ENCODE peak calls at places on chromosomes 13 and 19, in six cellular contexts. One of them, this sample, is unnamed.

GRCh38 chr19:2791440-2791839 is 6.1 kb downstream of the THOP1 start:
- DNase-seq in effector CD4-positive, alpha-beta T cell: no peak
- DNase-seq in dermis blood vessel endothelial cell: no peak
- DNase-seq in naive thymus-derived CD8-positive, alpha-beta T cell: no peak
- DNase-seq in neural crest cell: no peak
- DNase-seq in fibroblast of lung: no peak
- DNase-seq in this sample: no peak

GRCh38 chr13:111031531-111031961 is 83.6 kb upstream of the ARHGEF7 start:
- DNase-seq in dermis blood vessel endothelial cell: peak
- DNase-seq in effector CD4-positive, alpha-beta T cell: no peak
- DNase-seq in neural crest cell: no peak
- DNase-seq in fibroblast of lung: peak
- DNase-seq in naive thymus-derived CD8-positive, alpha-beta T cell: no peak
- DNase-seq in this sample: no peak

GRCh38 chr13:30616927-30617314 is 799 bp upstream of the USPL1 start:
- DNase-seq in effector CD4-positive, alpha-beta T cell: peak
- DNase-seq in neural crest cell: no peak
- DNase-seq in dermis blood vessel endothelial cell: peak
- DNase-seq in naive thymus-derived CD8-positive, alpha-beta T cell: peak
- DNase-seq in fibroblast of lung: peak
- DNase-seq in this sample: peak

GRCh38 chr13:99883805-99884204 is 87.8 kb downstream of the ZIC5 start:
- DNase-seq in naive thymus-derived CD8-positive, alpha-beta T cell: no peak
- DNase-seq in dermis blood vessel endothelial cell: no peak
- DNase-seq in neural crest cell: no peak
- DNase-seq in effector CD4-positive, alpha-beta T cell: no peak
- DNase-seq in fibroblast of lung: no peak
- DNase-seq in this sample: no peak

GRCh38 chr19:47703301-47703700 is 9.9 kb upstream of the EHD2 start:
- DNase-seq in fibroblast of lung: no peak
- DNase-seq in neural crest cell: no peak
- DNase-seq in effector CD4-positive, alpha-beta T cell: no peak
- DNase-seq in naive thymus-derived CD8-positive, alpha-beta T cell: no peak
- DNase-seq in dermis blood vessel endothelial cell: no peak
- DNase-seq in this sample: no peak

GRCh38 chr13:23433171-23434153 is at the start of gene SACS:
- DNase-seq in dermis blood vessel endothelial cell: peak
- DNase-seq in fibroblast of lung: peak
- DNase-seq in effector CD4-positive, alpha-beta T cell: no peak
- DNase-seq in naive thymus-derived CD8-positive, alpha-beta T cell: no peak
- DNase-seq in neural crest cell: peak
- DNase-seq in this sample: peak

GRCh38 chr19:782195-783043 is 14.8 kb upstream of the PTBP1 start:
- DNase-seq in effector CD4-positive, alpha-beta T cell: no peak
- DNase-seq in fibroblast of lung: peak
- DNase-seq in dermis blood vessel endothelial cell: peak
- DNase-seq in naive thymus-derived CD8-positive, alpha-beta T cell: no peak
- DNase-seq in neural crest cell: no peak
- DNase-seq in this sample: peak

GRCh38 chr19:28420731-28421550 is 792.0 kb downstream of the UQCRFS1 start:
- DNase-seq in naive thymus-derived CD8-positive, alpha-beta T cell: no peak
- DNase-seq in effector CD4-positive, alpha-beta T cell: no peak
- DNase-seq in neural crest cell: no peak
- DNase-seq in dermis blood vessel endothelial cell: no peak
- DNase-seq in fibroblast of lung: no peak
- DNase-seq in this sample: no peak

GRCh38 chr13:41224113-41225110 is 30.0 kb upstream of the KBTBD7 start:
- DNase-seq in effector CD4-positive, alpha-beta T cell: no peak
- DNase-seq in dermis blood vessel endothelial cell: no peak
- DNase-seq in fibroblast of lung: peak
- DNase-seq in naive thymus-derived CD8-positive, alpha-beta T cell: no peak
- DNase-seq in neural crest cell: no peak
- DNase-seq in this sample: peak